ENCODE peak calls at places on chromosomes 7 and 10, in four cellular contexts. One of them, this sample, is unnamed. For H3K9me3, the result is how much of the 10 kb centered on the place peaks cover.

GRCh38 chr10:43957267-43958070 is 308.8 kb upstream of the ZNF32 start:
- DNase-seq in CD8-positive, alpha-beta T cell: no peak
- DNase-seq in spleen: peak
- DNase-seq in psoas muscle: no peak
- DNase-seq in this sample: no peak

GRCh38 chr10:70053896-70054641 is 1.4 kb downstream of the MACROH2A2 start:
- DNase-seq in spleen: no peak
- DNase-seq in CD8-positive, alpha-beta T cell: no peak
- DNase-seq in psoas muscle: no peak
- DNase-seq in this sample: no peak

GRCh38 chr7:131602304-131602993 is 46.0 kb upstream of the PODXL start:
- DNase-seq in spleen: no peak
- DNase-seq in psoas muscle: no peak
- DNase-seq in CD8-positive, alpha-beta T cell: no peak
- DNase-seq in this sample: no peak

GRCh38 chr7:50449881-50450690 is at the start of gene FIGNL1:
- DNase-seq in psoas muscle: peak
- DNase-seq in CD8-positive, alpha-beta T cell: peak
- DNase-seq in spleen: peak
- DNase-seq in this sample: peak

GRCh38 chr7:53383131-53383530 is 347.7 kb downstream of the POM121L12 start:
- DNase-seq in psoas muscle: no peak
- DNase-seq in CD8-positive, alpha-beta T cell: no peak
- DNase-seq in spleen: no peak
- DNase-seq in this sample: no peak

GRCh38 chr10:132104471-132105301 is 38.9 kb downstream of the JAKMIP3 start:
- DNase-seq in spleen: peak
- DNase-seq in psoas muscle: no peak
- DNase-seq in CD8-positive, alpha-beta T cell: no peak
- DNase-seq in this sample: no peak

GRCh38 chr10:5835446-5836095 is 22.3 kb upstream of the GDI2 start:
- DNase-seq in psoas muscle: no peak
- DNase-seq in CD8-positive, alpha-beta T cell: no peak
- DNase-seq in spleen: no peak
- DNase-seq in this sample: no peak

GRCh38 chr7:151261534-151261933 is 13.0 kb upstream of the SMARCD3 start:
- DNase-seq in CD8-positive, alpha-beta T cell: no peak
- DNase-seq in spleen: no peak
- DNase-seq in psoas muscle: no peak
- DNase-seq in this sample: no peak

GRCh38 chr7:28102778-28103177 is 77.8 kb downstream of the JAZF1 start:
- DNase-seq in spleen: no peak
- DNase-seq in psoas muscle: peak
- DNase-seq in CD8-positive, alpha-beta T cell: no peak
- DNase-seq in this sample: no peak

GRCh38 chr7:140375808-140376730 is 22.3 kb downstream of the SLC37A3 start:
- DNase-seq in CD8-positive, alpha-beta T cell: no peak
- DNase-seq in psoas muscle: no peak
- DNase-seq in spleen: no peak
- DNase-seq in this sample: no peak

GRCh38 chr10:126959906-126960685 is 54.9 kb downstream of the DOCK1 start:
- DNase-seq in CD8-positive, alpha-beta T cell: no peak
- DNase-seq in spleen: no peak
- DNase-seq in psoas muscle: no peak
- DNase-seq in this sample: no peak

GRCh38 chr7:4204530-4205165 is 477.4 kb upstream of the FOXK1 start:
- DNase-seq in psoas muscle: no peak
- DNase-seq in CD8-positive, alpha-beta T cell: peak
- DNase-seq in spleen: peak
- DNase-seq in this sample: no peak

GRCh38 chr10:70786799-70787415 is 1.7 kb upstream of the TBATA start:
- DNase-seq in psoas muscle: no peak
- DNase-seq in CD8-positive, alpha-beta T cell: no peak
- DNase-seq in spleen: no peak
- DNase-seq in this sample: no peak

GRCh38 chr10:60031664-60032063 is 125.3 kb upstream of the CCDC6 start:
- DNase-seq in psoas muscle: no peak
- DNase-seq in spleen: no peak
- DNase-seq in CD8-positive, alpha-beta T cell: no peak
- DNase-seq in this sample: no peak

GRCh38 chr10:126247454-126247975 is 140.8 kb downstream of the ADAM12 start:
- DNase-seq in psoas muscle: peak
- DNase-seq in spleen: no peak
- DNase-seq in CD8-positive, alpha-beta T cell: no peak
- DNase-seq in this sample: no peak

GRCh38 chr7:11830582-11831382 is 1.2 kb downstream of the THSD7A start:
- DNase-seq in psoas muscle: no peak
- DNase-seq in CD8-positive, alpha-beta T cell: no peak
- DNase-seq in spleen: no peak
- DNase-seq in this sample: no peak

GRCh38 chr7:123791001-123791400 is 42.2 kb upstream of the WASL start:
- DNase-seq in CD8-positive, alpha-beta T cell: no peak
- DNase-seq in psoas muscle: no peak
- DNase-seq in spleen: no peak
- DNase-seq in this sample: no peak

GRCh38 chr10:125093199-125093841 is 67.0 kb downstream of the CTBP2 start:
- DNase-seq in psoas muscle: peak
- DNase-seq in CD8-positive, alpha-beta T cell: no peak
- DNase-seq in spleen: peak
- DNase-seq in this sample: no peak

GRCh38 chr7:17557305-17557704 is 258.9 kb downstream of the AHR start:
- DNase-seq in CD8-positive, alpha-beta T cell: no peak
- DNase-seq in spleen: no peak
- DNase-seq in psoas muscle: no peak
- DNase-seq in this sample: no peak

GRCh38 chr7:47383064-47383463 is 198.8 kb downstream of the TNS3 start:
- DNase-seq in psoas muscle: no peak
- DNase-seq in spleen: no peak
- DNase-seq in CD8-positive, alpha-beta T cell: no peak
- DNase-seq in this sample: no peak

GRCh38 chr7:157386979-157387800 is 50.4 kb downstream of the DNAJB6 start:
- DNase-seq in CD8-positive, alpha-beta T cell: peak
- DNase-seq in spleen: peak
- DNase-seq in psoas muscle: peak
- DNase-seq in this sample: peak

GRCh38 chr7:83655951-83656556 is 7.1 kb upstream of the SEMA3E start:
- DNase-seq in CD8-positive, alpha-beta T cell: no peak
- DNase-seq in psoas muscle: no peak
- DNase-seq in spleen: no peak
- DNase-seq in this sample: no peak

DNA sequence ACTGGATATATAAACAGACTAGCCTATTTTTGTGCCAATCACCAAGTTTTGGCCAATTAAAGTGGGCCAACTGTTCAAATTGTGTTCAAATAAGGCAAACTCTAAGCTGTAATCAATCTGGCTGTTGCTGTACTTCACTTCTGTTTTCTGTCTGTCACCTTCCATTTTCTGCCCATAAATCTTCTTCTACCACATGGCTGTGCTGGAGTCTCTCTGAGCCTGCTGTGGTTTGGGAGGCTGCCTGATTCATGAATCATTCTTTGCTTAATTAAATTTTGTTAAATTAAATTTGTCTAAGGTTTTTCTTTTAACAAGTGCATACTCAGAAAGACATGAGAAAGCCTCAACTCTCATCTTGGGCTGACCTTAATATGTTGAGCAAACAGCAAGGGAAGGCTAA is 172.6 kb upstream of the VIPR2 start:
- DNase-seq in CD8-positive, alpha-beta T cell: no peak
- DNase-seq in spleen: no peak
- DNase-seq in psoas muscle: no peak
- DNase-seq in this sample: no peak
- H3K9me3 ChIP-seq in CD8-positive, alpha-beta T cell: under half
- H3K9me3 ChIP-seq in spleen: under half
- H3K9me3 ChIP-seq in psoas muscle: under half
- H3K9me3 ChIP-seq in this sample: under half

GRCh38 chr10:11611248-11612003 is at the start of gene USP6NL:
- DNase-seq in psoas muscle: peak
- DNase-seq in CD8-positive, alpha-beta T cell: no peak
- DNase-seq in spleen: peak
- DNase-seq in this sample: peak
- H3K9me3 ChIP-seq in psoas muscle: under half
- H3K9me3 ChIP-seq in CD8-positive, alpha-beta T cell: under half
- H3K9me3 ChIP-seq in spleen: under half
- H3K9me3 ChIP-seq in this sample: under half

GRCh38 chr10:123599366-123599849 is 66.7 kb upstream of the GPR26 start:
- DNase-seq in CD8-positive, alpha-beta T cell: no peak
- DNase-seq in spleen: no peak
- DNase-seq in psoas muscle: no peak
- DNase-seq in this sample: no peak
- H3K9me3 ChIP-seq in CD8-positive, alpha-beta T cell: under half
- H3K9me3 ChIP-seq in spleen: under half
- H3K9me3 ChIP-seq in psoas muscle: under half
- H3K9me3 ChIP-seq in this sample: under half

GRCh38 chr10:133618851-133619250 is 7.7 kb downstream of the FRG2B start:
- DNase-seq in CD8-positive, alpha-beta T cell: no peak
- DNase-seq in spleen: no peak
- DNase-seq in psoas muscle: no peak
- DNase-seq in this sample: no peak

GRCh38 chr10:133616371-133617130 is 10.0 kb downstream of the FRG2B start:
- DNase-seq in CD8-positive, alpha-beta T cell: no peak
- DNase-seq in spleen: no peak
- DNase-seq in psoas muscle: no peak
- DNase-seq in this sample: no peak

GRCh38 chr10:133614830-133615580 is 11.6 kb downstream of the FRG2B start:
- DNase-seq in spleen: no peak
- DNase-seq in psoas muscle: no peak
- DNase-seq in CD8-positive, alpha-beta T cell: no peak
- DNase-seq in this sample: no peak

GRCh38 chr10:133613699-133614098 is 12.9 kb downstream of the FRG2B start:
- DNase-seq in psoas muscle: no peak
- DNase-seq in CD8-positive, alpha-beta T cell: no peak
- DNase-seq in spleen: no peak
- DNase-seq in this sample: no peak

GRCh38 chr10:133617196-133617595 is 9.4 kb downstream of the FRG2B start:
- DNase-seq in psoas muscle: no peak
- DNase-seq in CD8-positive, alpha-beta T cell: no peak
- DNase-seq in spleen: no peak
- DNase-seq in this sample: no peak
- H3K9me3 ChIP-seq in psoas muscle: under half
- H3K9me3 ChIP-seq in CD8-positive, alpha-beta T cell: under half
- H3K9me3 ChIP-seq in spleen: under half
- H3K9me3 ChIP-seq in this sample: under half

GRCh38 chr7:99543081-99543671 is 8.7 kb downstream of the FAM200A start:
- DNase-seq in spleen: no peak
- DNase-seq in psoas muscle: no peak
- DNase-seq in CD8-positive, alpha-beta T cell: no peak
- DNase-seq in this sample: no peak
- H3K9me3 ChIP-seq in spleen: half or more
- H3K9me3 ChIP-seq in psoas muscle: under half
- H3K9me3 ChIP-seq in CD8-positive, alpha-beta T cell: under half
- H3K9me3 ChIP-seq in this sample: under half

GRCh38 chr10:65335311-65335710 is 1590.5 kb upstream of the LRRTM3 start:
- DNase-seq in CD8-positive, alpha-beta T cell: no peak
- DNase-seq in spleen: no peak
- DNase-seq in psoas muscle: no peak
- DNase-seq in this sample: no peak
- H3K9me3 ChIP-seq in CD8-positive, alpha-beta T cell: under half
- H3K9me3 ChIP-seq in spleen: under half
- H3K9me3 ChIP-seq in psoas muscle: under half
- H3K9me3 ChIP-seq in this sample: under half